ENCODE peak calls at places on chromosomes 1 and 21, in six cellular contexts. W, G, Y, R, S and D are unnamed samples.

GRCh38 chr1:237154173-237154572 is 112.2 kb downstream of the RYR2 start:
- DNase-seq in W (peak), G (no peak), Y (peak), R (no peak), S (peak), D (no peak)

GRCh38 chr1:19563336-19564097 is 78.2 kb upstream of the CAPZB start:
- DNase-seq in W (no peak), G (peak), Y (peak), R (no peak), S (no peak), D (peak)

GRCh38 chr1:226741009-226741408 is 1.9 kb upstream of the ITPKB start:
- DNase-seq in W (no peak), G (no peak), Y (no peak), R (no peak), S (no peak), D (no peak)

GRCh38 chr1:46705408-46705807 is 13.5 kb downstream of the EFCAB14 start:
- DNase-seq in W (peak), G (no peak), Y (peak), R (no peak), S (no peak), D (no peak)

GRCh38 chr1:156233421-156234127 is 8.4 kb upstream of the BGLAP start:
- DNase-seq in W (peak), G (no peak), Y (peak), R (no peak), S (peak), D (peak)

GRCh38 chr1:201019321-201019977 is 4.1 kb downstream of the KIF21B start:
- DNase-seq in W (peak), G (no peak), Y (no peak), R (no peak), S (peak), D (peak)

GRCh38 chr1:223201967-223202366 is 58.9 kb upstream of the TLR5 start:
- DNase-seq in W (no peak), G (no peak), Y (no peak), R (no peak), S (no peak), D (no peak)

GRCh38 chr1:163822933-163823511 is 501.3 kb downstream of the NUF2 start:
- DNase-seq in W (no peak), G (no peak), Y (no peak), R (no peak), S (no peak), D (no peak)

GRCh38 chr1:6491480-6491962 is at the start of gene PLEKHG5:
- DNase-seq in W (peak), G (no peak), Y (peak), R (peak), S (peak), D (peak)

GRCh38 chr1:30698401-30698981 is 24.9 kb downstream of the MATN1 start:
- DNase-seq in W (no peak), G (no peak), Y (no peak), R (no peak), S (no peak), D (no peak)

GRCh38 chr1:113191579-113192076 is 118.6 kb downstream of the LRIG2 start:
- DNase-seq in W (peak), G (no peak), Y (no peak), R (peak), S (no peak), D (no peak)

GRCh38 chr1:44802306-44803061 is 2.3 kb downstream of the PLK3 start:
- DNase-seq in W (no peak), G (no peak), Y (no peak), R (no peak), S (no peak), D (no peak)

GRCh38 chr1:51247022-51247421 is 10.9 kb downstream of the RNF11 start:
- DNase-seq in W (no peak), G (no peak), Y (no peak), R (no peak), S (no peak), D (no peak)

GRCh38 chr1:21491483-21492170 is 17.6 kb upstream of the ALPL start:
- DNase-seq in W (no peak), G (no peak), Y (no peak), R (no peak), S (no peak), D (peak)

GRCh38 chr1:31715097-31715872 is 11.5 kb upstream of the COL16A1 start:
- DNase-seq in W (peak), G (peak), Y (peak), R (peak), S (peak), D (peak)

GRCh38 chr1:161367684-161368398 is at the start of gene CFAP126:
- DNase-seq in W (peak), G (peak), Y (peak), R (peak), S (peak), D (peak)

GRCh38 chr1:230572121-230573083 is 69.9 kb upstream of the COG2 start:
- DNase-seq in W (no peak), G (no peak), Y (no peak), R (no peak), S (no peak), D (peak)

GRCh38 chr1:203081465-203082355 is 4.1 kb downstream of the MYOG start:
- DNase-seq in W (no peak), G (no peak), Y (no peak), R (no peak), S (no peak), D (no peak)

GRCh38 chr1:222452031-222452430 is 95.9 kb downstream of the HHIPL2 start:
- DNase-seq in W (no peak), G (no peak), Y (no peak), R (no peak), S (no peak), D (no peak)

GRCh38 chr1:62784509-62785365 is 805 bp downstream of the ATG4C start:
- DNase-seq in W (no peak), G (no peak), Y (peak), R (peak), S (peak), D (peak)

GRCh38 chr1:59669752-59670312 is 144.9 kb upstream of the HOOK1 start:
- DNase-seq in W (no peak), G (no peak), Y (peak), R (no peak), S (peak), D (peak)

GRCh38 chr1:23555225-23555801 is 4.0 kb downstream of the ID3 start:
- DNase-seq in W (no peak), G (no peak), Y (peak), R (peak), S (no peak), D (peak)

GRCh38 chr21:15731243-15731613 is 1.4 kb downstream of the USP25 start:
- DNase-seq in W (peak), G (no peak), Y (no peak), R (peak), S (peak), D (peak)